ENCODE peak calls at places on chromosome 20, in six cellular contexts. F, I, K, W, X and O are unnamed samples.

GRCh38 chr20:49597825-49598395 is 30.0 kb upstream of the PTGIS start:
- DNase-seq in F (no peak), I (no peak), K (no peak), W (no peak), X (no peak), O (no peak)

GRCh38 chr20:35742741-35743523 is 872 bp upstream of the RBM39 start:
- DNase-seq in F (no peak), I (no peak), K (no peak), W (peak; percentile 46), X (no peak), O (peak; percentile 77)

GRCh38 chr20:60250251-60250650 is 292.0 kb downstream of the CDH26 start:
- DNase-seq in F (no peak), I (no peak), K (no peak), W (no peak), X (no peak), O (no peak)

GRCh38 chr20:2937902-2938301 is 64.6 kb downstream of the PTPRA start:
- DNase-seq in F (no peak), I (no peak), K (no peak), W (no peak), X (no peak), O (no peak)

GRCh38 chr20:33561981-33562601 is 72.2 kb downstream of the CBFA2T2 start:
- DNase-seq in F (peak; percentile 82), I (no peak), K (peak; percentile 72), W (no peak), X (peak; percentile 70), O (no peak)

GRCh38 chr20:22999756-23000155 is 35.4 kb upstream of the SSTR4 start:
- DNase-seq in F (no peak), I (no peak), K (no peak), W (no peak), X (no peak), O (no peak)

GRCh38 chr20:23995905-23996666 is 7.5 kb upstream of the GGTLC1 start:
- DNase-seq in F (no peak), I (peak; percentile 44), K (peak; percentile 52), W (peak; percentile 37), X (no peak), O (no peak)

GRCh38 chr20:10432079-10432478 is 1.9 kb downstream of the MKKS start:
- DNase-seq in F (no peak), I (no peak), K (no peak), W (no peak), X (no peak), O (no peak)

GRCh38 chr20:35145141-35145564 is 2.0 kb downstream of the EDEM2 start:
- DNase-seq in F (no peak), I (peak; percentile 3), K (no peak), W (peak; percentile 12), X (no peak), O (no peak)

GRCh38 chr20:19832875-19833274 is 74.8 kb downstream of the RIN2 start:
- DNase-seq in F (no peak), I (no peak), K (no peak), W (no peak), X (no peak), O (no peak)

GRCh38 chr20:2463616-2464365 is 6.8 kb downstream of the SNRPB start:
- DNase-seq in F (no peak), I (no peak), K (no peak), W (no peak), X (no peak), O (no peak)

GRCh38 chr20:58216334-58216733 is 12.1 kb downstream of the ANKRD60 start:
- DNase-seq in F (no peak), I (no peak), K (no peak), W (no peak), X (no peak), O (no peak)

GRCh38 chr20:23135449-23136447 is 49.6 kb upstream of the CD93 start:
- DNase-seq in F (no peak), I (no peak), K (no peak), W (peak; percentile 81), X (no peak), O (no peak)

GRCh38 chr20:61684583-61685235 is 381.0 kb downstream of the TAF4 start:
- DNase-seq in F (no peak), I (no peak), K (no peak), W (no peak), X (no peak), O (no peak)

GRCh38 chr20:21302645-21303060 is 478 bp upstream of the XRN2 start:
- DNase-seq in F (no peak), I (no peak), K (no peak), W (no peak), X (no peak), O (no peak)

GRCh38 chr20:21308340-21308739 is 5.2 kb downstream of the XRN2 start:
- DNase-seq in F (no peak), I (no peak), K (no peak), W (no peak), X (no peak), O (no peak)

GRCh38 chr20:21303872-21304586 is 898 bp downstream of the XRN2 start:
- DNase-seq in F (no peak), I (no peak), K (no peak), W (peak; percentile 25), X (no peak), O (no peak)

GRCh38 chr20:21301940-21302644 is 1.0 kb upstream of the XRN2 start:
- DNase-seq in F (no peak), I (no peak), K (no peak), W (no peak), X (no peak), O (no peak)

GRCh38 chr20:21303061-21303871 is at the start of gene XRN2:
- DNase-seq in F (peak; percentile 95), I (peak; percentile 92), K (peak; percentile 97), W (peak; percentile 95), X (peak; percentile 95), O (peak; percentile 76)
- TF ChIP-seq CTCF in F (no peak), I (no peak), K (no peak), W (no peak), X (no peak), O (no peak)

DNA sequence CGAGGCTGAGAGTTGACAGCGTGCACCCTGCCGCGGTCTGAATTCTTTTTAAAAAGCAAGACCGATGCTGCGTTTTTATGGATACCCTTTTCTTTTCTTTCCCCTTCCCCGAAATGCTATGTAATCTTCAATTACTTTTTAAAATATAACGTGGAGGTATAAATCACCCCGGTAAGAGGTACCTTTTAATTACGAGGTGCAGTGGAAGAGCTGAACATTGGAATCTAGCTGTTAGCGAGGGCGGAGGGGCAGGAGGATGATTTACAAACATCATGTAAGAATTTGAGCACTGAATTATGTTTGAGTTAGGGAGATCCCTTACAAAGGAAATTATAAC is 1.2 kb downstream of the EYA2 start:
- DNase-seq in F (no peak), I (no peak), K (no peak), W (no peak), X (no peak), O (no peak)
- H3K4me3 ChIP-seq in F (peak overlapping the region; percentile 47), I (no peak overlapping the region), K (peak overlapping the region; percentile 47), W (no peak overlapping the region), X (peak overlapping the region; percentile 91), O (peak overlapping the region; percentile 99)

GRCh38 chr20:38125157-38126056 is 39.7 kb downstream of the TGM2 start:
- DNase-seq in F (peak; percentile 88), I (no peak), K (peak; percentile 76), W (no peak), X (peak; percentile 85), O (no peak)
- TF ChIP-seq CTCF in F (no peak), I (no peak), K (no peak), W (no peak), X (no peak), O (no peak)

DNA sequence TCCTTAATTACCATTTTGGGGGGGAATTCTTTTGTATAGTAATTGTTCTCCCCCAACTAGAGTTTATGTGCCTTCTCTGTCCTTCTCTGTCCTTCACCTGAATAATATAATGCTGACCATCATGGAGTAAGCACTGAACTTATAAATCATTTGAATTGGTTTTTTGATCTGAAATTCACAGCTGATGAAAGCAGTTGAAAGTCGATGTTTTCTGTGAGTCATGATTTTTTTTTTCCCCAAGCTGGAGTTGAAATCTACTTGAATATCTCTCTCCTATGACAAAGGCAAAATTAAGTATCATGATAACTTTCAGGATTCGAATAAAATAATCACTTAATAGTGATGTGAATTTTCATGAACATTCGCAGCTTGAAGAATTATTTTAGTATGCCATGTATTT is 349.6 kb downstream of the PLCB1 start:
- DNase-seq in F (no peak), I (no peak), K (no peak), W (no peak), X (no peak), O (no peak)
- H3K4me3 ChIP-seq in F (no peak overlapping the region), I (no peak overlapping the region), K (no peak overlapping the region), W (no peak overlapping the region), X (no peak overlapping the region), O (no peak overlapping the region)

GRCh38 chr20:62898970-62899632 is 27.2 kb downstream of the DIDO1 start:
- DNase-seq in F (no peak), I (no peak), K (no peak), W (no peak), X (no peak), O (no peak)
- TF ChIP-seq CTCF in F (no peak), I (no peak), K (no peak), W (no peak), X (no peak), O (no peak)

DNA sequence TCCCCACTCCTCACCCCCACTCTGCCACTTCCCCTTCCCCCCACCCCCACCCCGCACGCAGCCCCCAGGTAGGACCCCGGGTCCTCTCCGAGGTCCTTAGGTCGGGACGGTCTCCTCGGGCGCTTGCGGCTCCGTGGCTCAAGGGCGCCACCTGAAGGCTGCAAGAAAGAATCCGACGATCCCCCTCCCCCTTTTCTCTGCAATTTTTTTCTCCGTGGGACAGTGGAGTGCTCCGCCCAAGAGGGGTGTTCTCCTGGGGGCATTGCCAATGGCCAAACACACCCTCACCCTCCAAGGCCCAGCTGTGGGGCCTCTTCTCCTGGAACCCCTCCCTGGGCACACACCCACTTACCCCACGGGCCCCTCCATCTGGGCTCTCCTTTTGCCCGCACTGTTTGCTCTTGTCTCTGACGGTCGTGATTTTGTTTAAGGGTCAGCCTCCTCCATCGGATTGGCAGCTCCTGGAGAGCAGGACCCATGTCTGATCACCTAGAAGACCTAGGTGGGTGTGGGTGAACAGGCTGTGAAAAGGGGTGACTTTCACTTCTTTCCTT is 1.1 kb upstream of the TMEM74B start:
- DNase-seq in F (peak; percentile 35), I (peak; percentile 23), K (peak; percentile 38), W (peak; percentile 50), X (no peak), O (no peak)
- H3K4me3 ChIP-seq in F (peak overlapping the region; percentile 57), I (no peak overlapping the region), K (peak overlapping the region; percentile 61), W (peak overlapping the region; percentile 34), X (peak overlapping the region; percentile 77), O (no peak overlapping the region)

DNA sequence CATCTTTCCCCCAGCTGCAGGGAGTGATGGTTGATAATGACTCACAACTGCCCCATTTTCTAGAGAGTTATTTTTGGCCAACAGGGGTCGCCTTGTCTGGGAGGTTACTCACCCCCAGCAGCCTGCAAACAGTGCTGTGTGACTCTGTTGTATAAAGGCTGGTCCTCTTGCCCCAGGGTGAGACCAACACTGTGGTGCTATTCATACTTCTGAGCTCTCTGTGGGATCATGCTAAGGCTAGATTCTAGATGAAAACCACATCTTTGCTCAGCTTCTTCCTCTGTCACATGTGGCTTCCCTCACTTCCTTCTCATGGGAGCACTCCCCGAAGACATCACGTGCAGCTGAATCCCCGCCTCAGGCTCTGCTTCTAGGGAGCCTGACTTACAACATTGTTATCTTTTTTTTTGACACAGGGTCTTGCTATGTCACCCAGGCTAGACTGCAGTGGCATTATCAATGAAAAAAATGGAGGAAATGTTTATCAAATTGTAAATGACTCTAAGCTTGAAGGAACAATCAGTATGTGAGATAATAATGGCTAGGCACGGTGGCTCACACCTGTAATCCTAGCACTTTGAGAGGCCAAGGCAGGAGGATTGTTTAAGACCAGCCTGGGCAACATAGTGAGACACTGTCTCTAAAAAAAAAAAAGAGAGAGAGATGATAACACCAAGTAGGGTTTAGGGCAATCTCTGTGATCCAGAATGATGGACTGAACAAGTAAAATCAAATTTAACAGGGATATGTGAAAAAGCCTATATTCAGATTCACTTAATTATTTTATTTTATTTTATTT is 55.7 kb upstream of the SLC23A2 start:
- DNase-seq in F (peak; percentile 48), I (peak; percentile 68), K (peak; percentile 36), W (peak; percentile 91), X (no peak), O (no peak)
- TF ChIP-seq CTCF in F (no peak), I (peak; percentile 40), K (no peak), W (peak; percentile 48), X (no peak), O (peak; percentile 68)